ENCODE peak calls at places on chromosomes 4 and X, in five cellular contexts. L, X, I, V and F are unnamed samples.

GRCh38 chr4:163017135-163017534 is 149.6 kb downstream of the NAF1 start:
- DNase-seq in I (no peak), X (no peak), V (no peak), L (no peak), F (no peak)

GRCh38 chr4:106266201-106266600 is 49.8 kb downstream of the TBCK start:
- DNase-seq in I (peak; percentile 67), X (no peak), V (no peak), L (no peak), F (no peak)

GRCh38 chrX:133185938-133186337 is 32.2 kb downstream of the TFDP3 start:
- DNase-seq in V (no peak), L (no peak), X (no peak), I (no peak), F (no peak)

GRCh38 chrX:7996414-7996813 is 69.2 kb upstream of the PNPLA4 start:
- DNase-seq in X (peak; percentile 20), I (peak; percentile 55), V (no peak), L (peak; percentile 35), F (peak; percentile 13)

GRCh38 chr4:4593596-4593995 is 51.7 kb upstream of the STX18 start:
- DNase-seq in L (no peak), V (no peak), X (no peak), I (no peak), F (no peak)

GRCh38 chrX:108199691-108200090 is 108.1 kb downstream of the ATG4A start:
- DNase-seq in I (peak; percentile 59), L (peak; percentile 2), X (peak; percentile 23), V (no peak), F (no peak)

GRCh38 chrX:1392376-1393130 is 640 bp upstream of the SLC25A6 start:
- DNase-seq in L (no peak), V (peak; percentile 79), X (peak; percentile 68), I (peak; percentile 76), F (no peak)

GRCh38 chrX:12975999-12976558 is 1.2 kb downstream of the TMSB4X start:
- DNase-seq in V (peak; percentile 54), I (peak; percentile 52), L (no peak), X (peak; percentile 22), F (peak; percentile 30)

GRCh38 chr4:89158884-89159503 is 47.7 kb downstream of the TIGD2 start:
- DNase-seq in I (peak; percentile 75), X (peak; percentile 9), L (peak; percentile 39), V (no peak), F (peak; percentile 16)

GRCh38 chr4:113476800-113477199 is 284.7 kb downstream of the CAMK2D start:
- DNase-seq in V (no peak), X (no peak), I (peak; percentile 32), L (no peak), F (no peak)

GRCh38 chr4:110533940-110534339 is 58.0 kb downstream of the ENPEP start:
- DNase-seq in V (no peak), X (no peak), I (peak; percentile 97), L (no peak), F (no peak)

GRCh38 chr4:168711197-168712120 is 214.6 kb downstream of the PALLD start:
- DNase-seq in X (no peak), L (no peak), I (peak; percentile 57), V (no peak), F (no peak)

DNA sequence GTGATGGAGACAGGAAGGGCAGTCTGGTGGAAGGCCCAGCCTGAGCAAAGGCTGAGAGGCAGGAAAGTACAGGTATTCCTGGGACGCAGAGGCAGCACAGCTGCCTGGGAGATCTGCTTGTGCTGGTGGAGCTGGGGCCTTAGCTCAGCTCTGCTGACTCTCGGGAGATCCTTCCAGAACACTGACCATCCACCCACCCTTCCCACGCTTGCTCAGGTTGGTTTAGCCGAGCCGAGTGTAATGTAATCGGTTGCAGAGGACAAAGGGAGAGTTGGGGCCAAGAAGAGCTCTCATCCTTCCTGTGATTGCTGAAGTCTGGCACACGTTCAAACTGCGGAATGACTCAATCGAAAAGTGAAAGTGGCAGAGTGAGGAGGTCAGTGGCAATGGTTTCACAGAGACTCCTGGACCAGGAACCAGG is 43.1 kb upstream of the GPR78 start:
- DNase-seq in V (peak; percentile 80), I (peak; percentile 79), X (peak; percentile 76), L (no peak), F (no peak)
- H3K4me1 ChIP-seq in V (peaks cover 7% of the 10 kb centered on the region), I (peaks cover 7% of the 10 kb centered on the region), X (peaks cover 6% of the 10 kb centered on the region), L (peaks cover 15% of the 10 kb centered on the region), F (no peaks in the 10 kb centered on the region)

DNA sequence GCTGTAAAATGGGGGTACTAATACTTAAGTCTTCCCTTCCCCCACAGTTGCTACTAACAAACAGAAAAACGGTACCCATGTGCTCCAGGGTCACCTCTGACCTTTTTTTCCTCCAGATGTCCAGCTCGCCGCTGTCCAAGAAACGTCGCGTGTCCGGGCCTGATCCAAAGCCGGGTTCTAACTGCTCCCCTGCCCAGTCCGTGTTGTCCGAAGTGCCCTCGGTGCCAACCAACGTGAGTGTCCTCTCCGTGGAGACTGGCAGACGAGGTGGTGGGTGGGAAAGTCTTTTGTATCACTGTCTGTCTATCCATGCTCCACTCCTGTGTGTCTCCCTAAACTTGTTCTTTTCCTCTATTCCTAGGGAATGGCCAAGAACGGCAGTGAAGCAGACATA is 5.1 kb downstream of the UBA1 start:
- DNase-seq in L (no peak), X (no peak), V (no peak), I (no peak), F (no peak)
- H3K36me3 ChIP-seq in L (peaks cover 49% of the 10 kb centered on the region), X (peaks cover 5% of the 10 kb centered on the region), V (peaks cover 54% of the 10 kb centered on the region), I (peaks cover 38% of the 10 kb centered on the region), F (peaks cover 50% of the 10 kb centered on the region)

GRCh38 chrX:154731881-154732280 is 19.0 kb downstream of the GAB3 start:
- DNase-seq in L (no peak), X (no peak), V (no peak), I (peak; percentile 65), F (peak; percentile 40)
- H3K4me1 ChIP-seq in L (peaks cover 88% of the 10 kb centered on the region), X (peaks cover 98% of the 10 kb centered on the region), V (peaks cover 19% of the 10 kb centered on the region), I (peaks cover 36% of the 10 kb centered on the region), F (peaks cover 76% of the 10 kb centered on the region)

DNA sequence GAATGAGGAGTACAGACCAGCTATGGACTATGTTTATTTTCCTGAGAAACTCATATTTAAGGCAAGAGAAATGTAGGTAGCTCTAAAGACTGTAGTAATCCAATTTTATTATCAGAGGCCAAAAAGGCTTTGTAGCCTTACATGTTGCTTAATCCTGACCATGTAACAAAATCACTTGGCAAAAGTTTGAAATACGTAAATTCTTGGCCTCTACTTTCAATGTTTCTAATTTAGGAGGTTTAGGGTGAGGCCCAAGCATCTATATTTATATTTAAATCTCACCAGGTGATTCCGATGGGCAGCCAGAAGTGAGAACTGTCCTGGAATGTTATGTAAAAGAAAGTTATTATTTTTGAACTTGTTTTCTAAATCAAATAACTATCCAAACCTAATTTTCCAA is 289.7 kb downstream of the IL1RAPL1 start:
- DNase-seq in I (no peak), V (no peak), X (no peak), L (no peak), F (no peak)
- H3K36me3 ChIP-seq in I (no peaks in the 10 kb centered on the region), V (no peaks in the 10 kb centered on the region), X (no peaks in the 10 kb centered on the region), L (no peaks in the 10 kb centered on the region), F (no peaks in the 10 kb centered on the region)

GRCh38 chr4:78661086-78661690 is 109.6 kb downstream of the ANXA3 start:
- DNase-seq in V (no peak), I (no peak), X (no peak), L (no peak), F (no peak)

GRCh38 chr4:78661923-78662521 is 110.5 kb downstream of the ANXA3 start:
- DNase-seq in L (no peak), X (no peak), V (no peak), I (peak; percentile 77), F (no peak)

GRCh38 chr4:78659665-78660064 is 108.1 kb downstream of the ANXA3 start:
- DNase-seq in L (no peak), V (no peak), X (no peak), I (no peak), F (no peak)

GRCh38 chr4:78659264-78659663 is 107.7 kb downstream of the ANXA3 start:
- DNase-seq in V (no peak), I (peak; percentile 76), L (no peak), X (no peak), F (no peak)

GRCh38 chr4:78660559-78660958 is 109.0 kb downstream of the ANXA3 start:
- DNase-seq in I (no peak), L (no peak), X (no peak), V (no peak), F (no peak)
- H3K4me1 ChIP-seq in I (peaks cover 12% of the 10 kb centered on the region), L (peaks cover 26% of the 10 kb centered on the region), X (peaks cover 57% of the 10 kb centered on the region), V (no peaks in the 10 kb centered on the region), F (peaks cover 17% of the 10 kb centered on the region)

DNA sequence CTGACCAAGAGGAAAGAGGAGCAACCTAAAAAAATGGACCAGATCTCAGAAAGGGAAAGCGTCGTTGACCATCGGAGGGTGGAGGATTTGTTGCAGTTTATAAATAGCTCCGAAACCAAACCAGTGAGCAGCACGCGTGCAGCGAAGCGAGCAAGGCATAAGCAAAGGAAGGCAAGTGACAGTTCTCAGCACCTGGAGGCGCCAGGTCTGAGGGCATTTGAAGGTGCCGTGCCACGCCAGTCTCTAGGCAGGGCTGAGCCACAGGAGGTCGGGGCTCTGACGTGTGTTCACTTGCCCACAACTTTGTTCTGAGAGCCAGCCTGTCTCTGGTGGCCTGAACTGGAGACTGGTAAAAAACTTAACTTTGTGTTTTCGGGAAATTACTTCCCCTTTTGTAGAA is 59.7 kb downstream of the TNIP2 start:
- DNase-seq in L (no peak), I (no peak), X (no peak), V (no peak), F (no peak)
- H3K36me3 ChIP-seq in L (peaks cover 74% of the 10 kb centered on the region), I (peaks cover 27% of the 10 kb centered on the region), X (peaks cover 34% of the 10 kb centered on the region), V (peaks cover 66% of the 10 kb centered on the region), F (peaks cover 59% of the 10 kb centered on the region)

DNA sequence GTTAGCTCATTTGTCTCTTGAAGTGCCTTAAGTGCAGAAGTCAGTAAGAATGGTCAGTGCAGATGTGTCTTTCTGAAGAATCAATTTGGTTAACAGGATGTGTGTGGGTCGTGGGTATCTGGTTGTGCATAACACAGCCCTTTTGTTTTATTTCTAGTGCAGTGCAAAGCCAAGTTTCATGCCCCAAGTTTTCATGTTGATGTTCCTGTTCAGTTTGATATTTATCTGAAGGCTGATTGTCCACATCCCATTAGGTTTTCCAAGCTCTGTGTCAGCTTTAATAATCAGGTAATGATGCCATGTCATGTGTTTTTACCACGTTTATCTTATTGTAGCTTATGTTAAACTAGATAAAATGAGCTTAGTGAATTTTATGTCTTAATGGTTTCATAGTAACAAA is 27.4 kb downstream of the TRAPPC11 start:
- DNase-seq in X (no peak), I (no peak), L (no peak), V (no peak), F (no peak)
- H3K4me1 ChIP-seq in X (peaks cover 4% of the 10 kb centered on the region), I (no peaks in the 10 kb centered on the region), L (no peaks in the 10 kb centered on the region), V (no peaks in the 10 kb centered on the region), F (no peaks in the 10 kb centered on the region)

DNA sequence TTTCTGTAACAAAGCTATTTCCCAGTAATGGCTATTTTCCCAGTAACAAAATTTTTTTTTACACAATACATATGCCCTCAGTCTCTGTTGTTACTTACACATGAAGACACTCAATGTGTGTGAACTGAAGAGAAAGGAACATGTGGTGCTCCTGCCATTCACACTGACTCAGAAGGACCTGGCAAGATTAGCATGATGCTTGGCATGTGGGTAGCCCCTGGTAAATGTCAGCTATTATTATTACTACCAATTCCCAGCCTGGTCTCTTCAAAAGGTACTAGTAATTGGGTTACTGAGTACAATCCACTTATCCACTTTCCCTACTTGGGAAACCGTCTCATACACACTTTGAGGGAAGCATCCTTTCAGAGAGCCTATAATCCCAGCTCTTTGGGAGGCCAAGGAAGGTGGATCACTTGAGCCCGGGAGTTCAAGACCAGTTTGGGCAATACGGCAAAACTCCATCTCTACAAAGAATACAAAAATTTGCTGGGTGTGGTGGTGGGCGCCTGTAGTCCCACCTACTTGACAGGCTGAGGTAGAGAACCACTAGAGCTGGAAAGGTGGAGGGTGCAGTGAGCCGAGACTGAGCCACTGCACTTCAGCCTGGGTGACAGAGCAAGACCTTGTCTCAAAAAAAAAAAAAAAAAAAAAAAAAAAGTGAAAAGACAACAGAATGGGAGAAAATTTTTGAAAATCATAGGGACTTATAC is 14.6 kb downstream of the RBBP7 start:
- DNase-seq in I (no peak), L (no peak), X (no peak), V (no peak), F (no peak)
- H3K36me3 ChIP-seq in I (peaks cover 7% of the 10 kb centered on the region), L (peaks cover 16% of the 10 kb centered on the region), X (no peaks in the 10 kb centered on the region), V (peaks cover 23% of the 10 kb centered on the region), F (peaks cover 21% of the 10 kb centered on the region)